ENCODE peak calls at places on chromosomes 16 and 17, in four cellular contexts. G, S, F and O are unnamed samples.
A peak's percentile ranks its signal among the peaks of the same experiment; 100 is the strongest.

GRCh38 chr16:76614255-76614654 is 337.1 kb downstream of the CNTNAP4 start:
- DNase-seq in G (no peak), S (no peak), F (no peak), O (no peak)

GRCh38 chr16:48300391-48300856 is 53.1 kb upstream of the ABCC11 start:
- DNase-seq in G (peak; percentile 20), F (no peak), S (no peak), O (no peak)

GRCh38 chr17:44901323-44901965 is 2.2 kb upstream of the EFTUD2 start:
- DNase-seq in S (no peak), G (no peak), F (no peak), O (no peak)

GRCh38 chr16:2715519-2715918 is 4.5 kb downstream of the PRSS27 start:
- DNase-seq in F (no peak), G (no peak), S (no peak), O (no peak)

GRCh38 chr17:42669705-42670198 is 7.0 kb downstream of the PLEKHH3 start:
- DNase-seq in S (no peak), G (no peak), F (no peak), O (no peak)

GRCh38 chr17:36680701-36681202 is 79.4 kb downstream of the MRM1 start:
- DNase-seq in F (no peak), G (no peak), S (no peak), O (no peak)

GRCh38 chr17:40317345-40317873 is 8.4 kb downstream of the RARA start:
- DNase-seq in S (no peak), G (peak; percentile 72), F (no peak), O (no peak)

GRCh38 chr16:86388976-86389375 is 121.4 kb upstream of the FOXF1 start:
- DNase-seq in F (no peak), S (no peak), G (no peak), O (no peak)

GRCh38 chr16:86854058-86854621 is 275.8 kb downstream of the FOXL1 start:
- DNase-seq in S (no peak), F (no peak), G (no peak), O (no peak)

GRCh38 chr16:50674831-50675230 is 6.3 kb downstream of the SNX20 start:
- DNase-seq in F (no peak), S (no peak), G (no peak), O (no peak)

GRCh38 chr17:32777436-32777835 is 99.5 kb downstream of the MYO1D start:
- DNase-seq in S (no peak), F (peak; percentile 27), G (no peak), O (no peak)

GRCh38 chr17:35175638-35176415 is 18.4 kb downstream of the SLC35G3 start:
- DNase-seq in G (no peak), F (no peak), S (no peak), O (no peak)

GRCh38 chr17:39739020-39739884 is 1.5 kb downstream of the GRB7 start:
- DNase-seq in G (peak; percentile 69), F (no peak), S (no peak), O (no peak)

GRCh38 chr17:20920813-20921199 is 122.0 kb downstream of the USP22 start:
- DNase-seq in S (no peak), G (no peak), F (no peak), O (no peak)

GRCh38 chr17:79251824-79252223 is 177.2 kb downstream of the ENGASE start:
- DNase-seq in F (no peak), G (no peak), S (no peak), O (no peak)

GRCh38 chr16:52002021-52002420 is 544.9 kb downstream of the TOX3 start:
- DNase-seq in G (no peak), S (no peak), F (no peak), O (no peak)

GRCh38 chr16:20410153-20410723 is 904 bp downstream of the ACSM5 start:
- DNase-seq in S (no peak), G (no peak), F (no peak), O (no peak)

GRCh38 chr16:50154369-50154947 is 1.4 kb downstream of the TENT4B start:
- DNase-seq in G (no peak), F (no peak), S (no peak), O (no peak)

GRCh38 chr17:76268991-76269981 is 4.1 kb downstream of the UBALD2 start:
- DNase-seq in G (no peak), S (no peak), F (no peak), O (no peak)

GRCh38 chr17:41939044-41939695 is 8.8 kb downstream of the ODAD4 start:
- DNase-seq in S (no peak), G (no peak), F (no peak), O (no peak)

GRCh38 chr17:79809530-79810137 is 12.8 kb upstream of the CBX8 start:
- DNase-seq in F (no peak), G (no peak), S (no peak), O (no peak)

GRCh38 chr16:68785715-68786114 is 48.6 kb downstream of the CDH1 start:
- DNase-seq in S (no peak), F (no peak), G (no peak), O (no peak)

GRCh38 chr17:48841395-48841831 is 10.6 kb downstream of the CALCOCO2 start:
- DNase-seq in G (peak; percentile 63), S (no peak), F (no peak), O (no peak)

GRCh38 chr16:10412935-10413601 is 27.2 kb downstream of the ATF7IP2 start:
- DNase-seq in F (no peak), G (no peak), S (no peak), O (no peak)

GRCh38 chr16:10408824-10409381 is 23.0 kb downstream of the ATF7IP2 start:
- DNase-seq in F (no peak), S (no peak), G (no peak), O (no peak)

GRCh38 chr16:10405386-10405939 is 19.6 kb downstream of the ATF7IP2 start:
- DNase-seq in F (no peak), G (no peak), S (no peak), O (no peak)

GRCh38 chr16:10410469-10410868 is 24.6 kb downstream of the ATF7IP2 start:
- DNase-seq in F (no peak), S (no peak), G (no peak), O (no peak)
- H3K9me3 ChIP-seq in F (peaks cover 26% of the 10 kb centered on the region), S (peaks cover 36% of the 10 kb centered on the region), G (peaks cover 24% of the 10 kb centered on the region), O (peaks cover 44% of the 10 kb centered on the region)

GRCh38 chr16:1082952-1083675 is 10.6 kb downstream of the SSTR5 start:
- DNase-seq in S (no peak), F (no peak), G (no peak), O (no peak)

GRCh38 chr16:1081734-1082265 is 9.3 kb downstream of the SSTR5 start:
- DNase-seq in G (no peak), S (no peak), F (no peak), O (no peak)

GRCh38 chr16:1082266-1082951 is 9.9 kb downstream of the SSTR5 start:
- DNase-seq in G (no peak), S (no peak), F (no peak), O (no peak)

GRCh38 chr16:1088295-1089170 is 7.5 kb downstream of the C1QTNF8 start:
- DNase-seq in S (no peak), F (no peak), G (no peak), O (no peak)

DNA sequence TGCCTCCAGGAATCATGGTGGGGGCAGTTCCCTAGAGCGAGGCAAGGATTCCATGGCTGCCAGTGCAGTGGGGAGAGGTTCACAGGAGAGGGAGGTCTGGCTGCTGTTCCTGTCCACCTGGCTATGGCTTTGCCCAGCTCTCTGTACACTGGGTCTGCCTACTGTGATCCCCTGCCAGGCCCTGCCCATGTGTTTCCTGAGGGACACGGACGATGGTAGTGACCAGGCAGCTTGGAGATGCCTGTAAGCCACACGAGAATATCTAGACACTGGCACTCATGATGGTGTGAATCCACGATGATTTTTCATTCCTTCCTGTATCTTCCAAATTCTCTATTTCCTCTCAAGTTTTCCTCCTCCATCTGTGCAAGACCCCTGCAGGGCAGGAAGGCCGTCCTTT is 11.1 kb downstream of the C1QTNF8 start:
- DNase-seq in G (no peak), F (no peak), S (no peak), O (no peak)
- H3K27ac ChIP-seq in G (no peak overlapping the region), F (peak overlapping the region; percentile 40), S (no peak overlapping the region), O (no peak overlapping the region)

GRCh38 chr17:17860761-17861107 is 23.9 kb upstream of the SREBF1 start:
- DNase-seq in S (no peak), F (no peak), G (no peak), O (no peak)

GRCh38 chr17:17857496-17857895 is 20.7 kb upstream of the SREBF1 start:
- DNase-seq in F (no peak), S (no peak), G (no peak), O (no peak)

GRCh38 chr17:17856386-17856785 is 19.6 kb upstream of the SREBF1 start:
- DNase-seq in G (no peak), F (no peak), S (no peak), O (no peak)

GRCh38 chr17:17855976-17856375 is 19.2 kb upstream of the SREBF1 start:
- DNase-seq in G (no peak), S (no peak), F (no peak), O (peak; percentile 55)

DNA sequence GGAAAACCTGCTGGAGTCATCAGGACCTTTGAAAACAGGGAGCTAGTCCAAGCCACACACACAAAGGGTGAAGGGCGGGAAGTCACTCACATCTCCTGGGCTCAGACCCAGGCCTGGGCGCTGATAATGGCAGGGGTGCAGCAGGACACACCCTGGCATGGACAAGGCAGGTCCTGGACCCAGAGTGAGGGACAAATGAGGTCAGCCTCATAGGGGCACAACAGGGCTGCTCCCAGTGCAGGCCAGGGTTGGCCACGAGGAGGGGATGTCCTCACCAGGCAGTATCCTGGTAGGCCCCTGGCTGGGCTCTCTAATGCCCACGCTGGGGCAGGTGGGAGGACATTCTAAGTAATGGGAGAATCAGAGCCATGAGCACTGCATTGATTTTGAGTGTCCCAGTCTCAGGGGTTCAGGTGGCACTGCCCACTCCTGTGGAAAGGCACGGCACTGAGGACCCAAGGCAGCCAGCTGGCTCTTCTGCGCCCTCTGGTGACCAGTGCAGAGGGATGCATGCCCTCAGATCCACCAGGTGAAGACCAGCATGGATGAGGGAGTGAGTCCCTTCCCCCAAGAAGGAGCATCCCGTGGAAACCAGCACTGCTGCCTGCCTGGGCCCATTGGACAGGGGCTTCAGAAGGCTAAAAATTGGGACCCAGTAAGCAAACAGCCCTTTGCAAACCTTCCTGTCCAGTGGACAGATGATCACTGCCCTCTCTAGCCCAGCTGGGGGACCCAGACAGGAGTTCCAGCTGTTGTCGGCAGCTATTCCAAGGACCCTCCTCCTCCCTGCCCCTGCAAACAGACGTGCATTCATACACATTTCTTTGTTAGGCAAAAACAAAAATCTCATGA is 23.3 kb upstream of the SREBF1 start:
- DNase-seq in G (peak; percentile 69), F (no peak), S (no peak), O (no peak)
- TF ChIP-seq CTCF in G (peak; percentile 97), F (peak; percentile 94), S (peak; percentile 95), O (peak; percentile 95)

GRCh38 chr17:7992516-7992915 is 9.9 kb upstream of the GUCY2D start:
- DNase-seq in F (no peak), G (no peak), S (no peak), O (no peak)
- H3K9me3 ChIP-seq in F (no peaks in the 10 kb centered on the region), G (no peaks in the 10 kb centered on the region), S (no peaks in the 10 kb centered on the region), O (no peaks in the 10 kb centered on the region)